ENCODE peak calls at places on chromosomes 5 and 9, in nine cellular contexts. One of them, this sample, is unnamed.

GRCh38 chr5:28823231-28823630 is 1784.8 kb upstream of the CDH9 start:
- DNase-seq in NCI-H1436: no peak
- DNase-seq in activated effector memory CD4-positive, alpha-beta T cell treated with anti-CD3 and anti-CD28 coated beads, Interleukin-2, amount 50 U/mL, for 16 hours: no peak
- DNase-seq in HTR-8/SVneo: no peak
- DNase-seq in stimulated activated CD4-positive, alpha-beta T cell treated with anti-CD3 and anti-CD28 coated beads, TNF-alpha, amount 100 ng/mL, for 24 hours: no peak
- DNase-seq in central memory CD4-positive, alpha-beta T cell: no peak
- DNase-seq in CD4-positive, alpha-beta T cell: no peak
- DNase-seq in psoas muscle: no peak
- DNase-seq in uterus: no peak
- DNase-seq in this sample: no peak

GRCh38 chr9:76200315-76200714 is 193.9 kb downstream of the RFK start:
- DNase-seq in NCI-H1436: no peak
- DNase-seq in activated effector memory CD4-positive, alpha-beta T cell treated with anti-CD3 and anti-CD28 coated beads, Interleukin-2, amount 50 U/mL, for 16 hours: no peak
- DNase-seq in HTR-8/SVneo: no peak
- DNase-seq in stimulated activated CD4-positive, alpha-beta T cell treated with anti-CD3 and anti-CD28 coated beads, TNF-alpha, amount 100 ng/mL, for 24 hours: no peak
- DNase-seq in central memory CD4-positive, alpha-beta T cell: no peak
- DNase-seq in CD4-positive, alpha-beta T cell: no peak
- DNase-seq in psoas muscle: no peak
- DNase-seq in uterus: no peak
- DNase-seq in this sample: no peak

GRCh38 chr5:157747766-157748700 is 4.5 kb downstream of the LSM11 start:
- DNase-seq in NCI-H1436: no peak
- DNase-seq in activated effector memory CD4-positive, alpha-beta T cell treated with anti-CD3 and anti-CD28 coated beads, Interleukin-2, amount 50 U/mL, for 16 hours: no peak
- DNase-seq in HTR-8/SVneo: no peak
- DNase-seq in stimulated activated CD4-positive, alpha-beta T cell treated with anti-CD3 and anti-CD28 coated beads, TNF-alpha, amount 100 ng/mL, for 24 hours: no peak
- DNase-seq in central memory CD4-positive, alpha-beta T cell: no peak
- DNase-seq in CD4-positive, alpha-beta T cell: no peak
- DNase-seq in psoas muscle: no peak
- DNase-seq in uterus: no peak
- DNase-seq in this sample: no peak

GRCh38 chr9:99824378-99825157 is 2.9 kb downstream of the NR4A3 start:
- DNase-seq in NCI-H1436: peak
- DNase-seq in activated effector memory CD4-positive, alpha-beta T cell treated with anti-CD3 and anti-CD28 coated beads, Interleukin-2, amount 50 U/mL, for 16 hours: peak
- DNase-seq in HTR-8/SVneo: peak
- DNase-seq in stimulated activated CD4-positive, alpha-beta T cell treated with anti-CD3 and anti-CD28 coated beads, TNF-alpha, amount 100 ng/mL, for 24 hours: no peak
- DNase-seq in central memory CD4-positive, alpha-beta T cell: peak
- DNase-seq in CD4-positive, alpha-beta T cell: peak
- DNase-seq in psoas muscle: peak
- DNase-seq in uterus: peak
- DNase-seq in this sample: peak

GRCh38 chr5:17248999-17249634 is 31.7 kb downstream of the BASP1 start:
- DNase-seq in NCI-H1436: no peak
- DNase-seq in activated effector memory CD4-positive, alpha-beta T cell treated with anti-CD3 and anti-CD28 coated beads, Interleukin-2, amount 50 U/mL, for 16 hours: no peak
- DNase-seq in HTR-8/SVneo: peak
- DNase-seq in stimulated activated CD4-positive, alpha-beta T cell treated with anti-CD3 and anti-CD28 coated beads, TNF-alpha, amount 100 ng/mL, for 24 hours: no peak
- DNase-seq in central memory CD4-positive, alpha-beta T cell: no peak
- DNase-seq in CD4-positive, alpha-beta T cell: no peak
- DNase-seq in psoas muscle: no peak
- DNase-seq in uterus: no peak
- DNase-seq in this sample: no peak

GRCh38 chr5:2832394-2832793 is 80.9 kb upstream of the IRX2 start:
- DNase-seq in NCI-H1436: no peak
- DNase-seq in activated effector memory CD4-positive, alpha-beta T cell treated with anti-CD3 and anti-CD28 coated beads, Interleukin-2, amount 50 U/mL, for 16 hours: no peak
- DNase-seq in HTR-8/SVneo: no peak
- DNase-seq in stimulated activated CD4-positive, alpha-beta T cell treated with anti-CD3 and anti-CD28 coated beads, TNF-alpha, amount 100 ng/mL, for 24 hours: no peak
- DNase-seq in central memory CD4-positive, alpha-beta T cell: no peak
- DNase-seq in CD4-positive, alpha-beta T cell: no peak
- DNase-seq in psoas muscle: no peak
- DNase-seq in uterus: no peak
- DNase-seq in this sample: no peak

GRCh38 chr5:159244163-159244562 is 18.9 kb upstream of the UBLCP1 start:
- DNase-seq in NCI-H1436: no peak
- DNase-seq in activated effector memory CD4-positive, alpha-beta T cell treated with anti-CD3 and anti-CD28 coated beads, Interleukin-2, amount 50 U/mL, for 16 hours: no peak
- DNase-seq in HTR-8/SVneo: no peak
- DNase-seq in stimulated activated CD4-positive, alpha-beta T cell treated with anti-CD3 and anti-CD28 coated beads, TNF-alpha, amount 100 ng/mL, for 24 hours: no peak
- DNase-seq in central memory CD4-positive, alpha-beta T cell: no peak
- DNase-seq in CD4-positive, alpha-beta T cell: no peak
- DNase-seq in psoas muscle: no peak
- DNase-seq in uterus: no peak
- DNase-seq in this sample: no peak

GRCh38 chr5:82365744-82366228 is 87.6 kb upstream of the RPS23 start:
- DNase-seq in NCI-H1436: no peak
- DNase-seq in activated effector memory CD4-positive, alpha-beta T cell treated with anti-CD3 and anti-CD28 coated beads, Interleukin-2, amount 50 U/mL, for 16 hours: no peak
- DNase-seq in HTR-8/SVneo: no peak
- DNase-seq in stimulated activated CD4-positive, alpha-beta T cell treated with anti-CD3 and anti-CD28 coated beads, TNF-alpha, amount 100 ng/mL, for 24 hours: no peak
- DNase-seq in central memory CD4-positive, alpha-beta T cell: no peak
- DNase-seq in CD4-positive, alpha-beta T cell: no peak
- DNase-seq in psoas muscle: no peak
- DNase-seq in uterus: no peak
- DNase-seq in this sample: no peak

GRCh38 chr5:11240293-11241190 is 479.5 kb upstream of the DAP start:
- DNase-seq in NCI-H1436: no peak
- DNase-seq in activated effector memory CD4-positive, alpha-beta T cell treated with anti-CD3 and anti-CD28 coated beads, Interleukin-2, amount 50 U/mL, for 16 hours: no peak
- DNase-seq in HTR-8/SVneo: no peak
- DNase-seq in stimulated activated CD4-positive, alpha-beta T cell treated with anti-CD3 and anti-CD28 coated beads, TNF-alpha, amount 100 ng/mL, for 24 hours: no peak
- DNase-seq in central memory CD4-positive, alpha-beta T cell: no peak
- DNase-seq in CD4-positive, alpha-beta T cell: no peak
- DNase-seq in psoas muscle: no peak
- DNase-seq in uterus: no peak
- DNase-seq in this sample: no peak

GRCh38 chr5:77168187-77168883 is 42.1 kb upstream of the PDE8B start:
- DNase-seq in NCI-H1436: no peak
- DNase-seq in activated effector memory CD4-positive, alpha-beta T cell treated with anti-CD3 and anti-CD28 coated beads, Interleukin-2, amount 50 U/mL, for 16 hours: no peak
- DNase-seq in HTR-8/SVneo: peak
- DNase-seq in stimulated activated CD4-positive, alpha-beta T cell treated with anti-CD3 and anti-CD28 coated beads, TNF-alpha, amount 100 ng/mL, for 24 hours: no peak
- DNase-seq in central memory CD4-positive, alpha-beta T cell: no peak
- DNase-seq in CD4-positive, alpha-beta T cell: no peak
- DNase-seq in psoas muscle: peak
- DNase-seq in uterus: peak
- DNase-seq in this sample: no peak